ENCODE peak calls at places on chromosomes 5 and 9, in nine cellular contexts. B is activated CD4-positive, alpha-beta T cell treated with anti-CD3 and anti-CD28 coated beads, Interleukin-2, amount 50 U/mL, for 48 hours; D is HFFc6; U is SJSA1; M is CD4-positive, CD25-positive, alpha-beta regulatory T cell; J is cardiac muscle cell; R is iPS-NIHi11; G is fibroblast of mammary gland; S is Panc1. I is an unnamed sample.
A peak's percentile ranks its signal among the peaks of the same experiment; 100 is the strongest.

GRCh38 chr5:134136771-134137170 is 22.3 kb downstream of the TCF7 start:
- DNase-seq in B (no peak), D (no peak), U (no peak), M (no peak), J (no peak), R (no peak), G (no peak), S (no peak), I (no peak)

GRCh38 chr5:122077451-122078115 is 476 bp downstream of the LOX start:
- DNase-seq in B (peak; percentile 4), D (no peak), U (peak; percentile 60), M (no peak), J (peak; percentile 60), R (peak; percentile 58), G (no peak), S (no peak), I (no peak)

GRCh38 chr5:126044111-126044668 is 379.0 kb upstream of the GRAMD2B start:
- DNase-seq in B (no peak), D (no peak), U (no peak), M (no peak), J (peak; percentile 97), R (no peak), G (no peak), S (peak; percentile 17), I (no peak)

GRCh38 chr5:16304846-16305245 is 125.3 kb upstream of the MARCHF11 start:
- DNase-seq in B (no peak), D (no peak), U (no peak), M (no peak), J (no peak), R (no peak), G (peak; percentile 0), S (no peak), I (no peak)

GRCh38 chr9:94181782-94182181 is 77.3 kb upstream of the ZNF169 start:
- DNase-seq in B (no peak), D (no peak), U (no peak), M (no peak), J (no peak), R (no peak), G (no peak), S (no peak), I (no peak)

GRCh38 chr5:72070519-72070918 is 36.8 kb upstream of the MAP1B start:
- DNase-seq in B (no peak), D (no peak), U (no peak), M (no peak), J (no peak), R (peak; percentile 48), G (no peak), S (no peak), I (no peak)

GRCh38 chr5:20353481-20353880 is 365.5 kb upstream of the CDH18 start:
- DNase-seq in B (no peak), D (no peak), U (no peak), M (no peak), J (no peak), R (no peak), G (no peak), S (no peak), I (no peak)

GRCh38 chr5:177309351-177310191 is 2.1 kb downstream of the MXD3 start:
- DNase-seq in B (peak; percentile 75), D (peak; percentile 68), U (peak; percentile 74), M (peak; percentile 72), J (peak; percentile 74), R (peak; percentile 78), G (peak; percentile 70), S (peak; percentile 62), I (peak; percentile 74)

GRCh38 chr5:125668904-125669303 is 754.3 kb upstream of the GRAMD2B start:
- DNase-seq in B (no peak), D (no peak), U (no peak), M (no peak), J (no peak), R (peak; percentile 47), G (no peak), S (no peak), I (peak; percentile 37)

I was measured in left colon.